ENCODE peak calls at places on chromosomes 13 and 19, in nine cellular contexts. Z, V, K, D, L, Y, W, R and J are unnamed samples.

GRCh38 chr13:48496796-48497195 is 36.1 kb downstream of the RCBTB2 start:
- DNase-seq in Z (no peak), V (no peak), K (no peak), D (no peak), L (no peak), Y (no peak), W (no peak), R (no peak), J (no peak)

GRCh38 chr19:2061936-2062729 is 11.1 kb upstream of the MKNK2 start:
- DNase-seq in Z (no peak), V (no peak), K (no peak), D (no peak), L (no peak), Y (no peak), W (no peak), R (no peak), J (no peak)

GRCh38 chr13:24894277-24894971 is 130.5 kb downstream of the RNF17 start:
- DNase-seq in Z (no peak), V (no peak), K (no peak), D (no peak), L (no peak), Y (no peak), W (no peak), R (no peak), J (no peak)

GRCh38 chr19:49605605-49606004 is 14.6 kb downstream of the PRR12 start:
- DNase-seq in Z (no peak), V (no peak), K (no peak), D (no peak), L (no peak), Y (no peak), W (no peak), R (no peak), J (no peak)

GRCh38 chr13:39603424-39603947 is 493 bp upstream of the LHFPL6 start:
- DNase-seq in Z (no peak), V (peak), K (no peak), D (peak), L (no peak), Y (no peak), W (no peak), R (peak), J (no peak)

GRCh38 chr19:11420429-11420893 is 1.3 kb upstream of the RGL3 start:
- DNase-seq in Z (no peak), V (peak), K (no peak), D (peak), L (no peak), Y (no peak), W (no peak), R (peak), J (peak)

GRCh38 chr13:70518081-70518480 is 409.8 kb upstream of the KLHL1 start:
- DNase-seq in Z (no peak), V (no peak), K (no peak), D (no peak), L (no peak), Y (no peak), W (no peak), R (no peak), J (no peak)

GRCh38 chr19:44748426-44749254 is at the start of gene BCL3:
- DNase-seq in Z (no peak), V (peak), K (no peak), D (no peak), L (peak), Y (no peak), W (no peak), R (no peak), J (peak)

GRCh38 chr13:49627831-49628652 is at the start of gene ARL11:
- DNase-seq in Z (no peak), V (peak), K (no peak), D (peak), L (peak), Y (no peak), W (peak), R (no peak), J (no peak)